ENCODE peak calls at places on chromosome 20, in nine cellular contexts. One of them, this sample, is unnamed.

GRCh38 chr20:38032585-38033329 is 499 bp downstream of the TTI1 start:
- DNase-seq in body of pancreas: peak
- DNase-seq in Caco-2: no peak
- DNase-seq in HFFc6: no peak
- DNase-seq in OCI-LY7: peak
- DNase-seq in AG10803: no peak
- DNase-seq in GM13976: no peak
- DNase-seq in mesothelial cell of epicardium: no peak
- DNase-seq in cardiac fibroblast: peak
- DNase-seq in this sample: no peak

GRCh38 chr20:40668449-40669228 is 20.4 kb downstream of the MAFB start:
- DNase-seq in body of pancreas: peak
- DNase-seq in Caco-2: peak
- DNase-seq in HFFc6: no peak
- DNase-seq in OCI-LY7: no peak
- DNase-seq in AG10803: no peak
- DNase-seq in GM13976: no peak
- DNase-seq in mesothelial cell of epicardium: no peak
- DNase-seq in cardiac fibroblast: no peak
- DNase-seq in this sample: peak

GRCh38 chr20:58161192-58161591 is 67.3 kb downstream of the ANKRD60 start:
- DNase-seq in body of pancreas: no peak
- DNase-seq in Caco-2: no peak
- DNase-seq in HFFc6: no peak
- DNase-seq in OCI-LY7: no peak
- DNase-seq in AG10803: peak
- DNase-seq in GM13976: no peak
- DNase-seq in mesothelial cell of epicardium: no peak
- DNase-seq in cardiac fibroblast: no peak
- DNase-seq in this sample: no peak

GRCh38 chr20:1204061-1204460 is 807 bp downstream of the C20orf202 start:
- DNase-seq in body of pancreas: no peak
- DNase-seq in Caco-2: no peak
- DNase-seq in HFFc6: no peak
- DNase-seq in OCI-LY7: no peak
- DNase-seq in AG10803: no peak
- DNase-seq in GM13976: no peak
- DNase-seq in mesothelial cell of epicardium: no peak
- DNase-seq in cardiac fibroblast: no peak
- DNase-seq in this sample: no peak

GRCh38 chr20:7399575-7399974 is 540.7 kb downstream of the HAO1 start:
- DNase-seq in body of pancreas: no peak
- DNase-seq in Caco-2: no peak
- DNase-seq in HFFc6: no peak
- DNase-seq in OCI-LY7: no peak
- DNase-seq in AG10803: no peak
- DNase-seq in GM13976: no peak
- DNase-seq in mesothelial cell of epicardium: no peak
- DNase-seq in cardiac fibroblast: no peak
- DNase-seq in this sample: no peak

GRCh38 chr20:45934046-45934586 is 367 bp upstream of the PCIF1 start:
- DNase-seq in body of pancreas: peak
- DNase-seq in Caco-2: no peak
- DNase-seq in HFFc6: no peak
- DNase-seq in OCI-LY7: peak
- DNase-seq in AG10803: no peak
- DNase-seq in GM13976: peak
- DNase-seq in mesothelial cell of epicardium: no peak
- DNase-seq in cardiac fibroblast: peak
- DNase-seq in this sample: peak

GRCh38 chr20:31967830-31968249 is at the start of gene XKR7:
- DNase-seq in body of pancreas: peak
- DNase-seq in Caco-2: no peak
- DNase-seq in HFFc6: no peak
- DNase-seq in OCI-LY7: no peak
- DNase-seq in AG10803: no peak
- DNase-seq in GM13976: no peak
- DNase-seq in mesothelial cell of epicardium: peak
- DNase-seq in cardiac fibroblast: no peak
- DNase-seq in this sample: no peak

GRCh38 chr20:38131588-38132121 is 33.4 kb downstream of the TGM2 start:
- DNase-seq in body of pancreas: no peak
- DNase-seq in Caco-2: peak
- DNase-seq in HFFc6: peak
- DNase-seq in OCI-LY7: no peak
- DNase-seq in AG10803: no peak
- DNase-seq in GM13976: no peak
- DNase-seq in mesothelial cell of epicardium: no peak
- DNase-seq in cardiac fibroblast: no peak
- DNase-seq in this sample: no peak

GRCh38 chr20:45469336-45470261 is at the start of gene WFDC2:
- DNase-seq in body of pancreas: peak
- DNase-seq in Caco-2: peak
- DNase-seq in HFFc6: no peak
- DNase-seq in OCI-LY7: no peak
- DNase-seq in AG10803: no peak
- DNase-seq in GM13976: no peak
- DNase-seq in mesothelial cell of epicardium: peak
- DNase-seq in cardiac fibroblast: no peak
- DNase-seq in this sample: no peak

GRCh38 chr20:34755367-34755766 is 51.2 kb downstream of the TP53INP2 start:
- DNase-seq in body of pancreas: no peak
- DNase-seq in Caco-2: no peak
- DNase-seq in HFFc6: no peak
- DNase-seq in OCI-LY7: no peak
- DNase-seq in AG10803: no peak
- DNase-seq in GM13976: peak
- DNase-seq in mesothelial cell of epicardium: no peak
- DNase-seq in cardiac fibroblast: no peak
- DNase-seq in this sample: no peak

GRCh38 chr20:15476781-15477180 is 1096.5 kb downstream of the KIF16B start:
- DNase-seq in body of pancreas: no peak
- DNase-seq in Caco-2: no peak
- DNase-seq in HFFc6: no peak
- DNase-seq in OCI-LY7: no peak
- DNase-seq in AG10803: no peak
- DNase-seq in GM13976: no peak
- DNase-seq in mesothelial cell of epicardium: no peak
- DNase-seq in cardiac fibroblast: no peak
- DNase-seq in this sample: no peak

DNA sequence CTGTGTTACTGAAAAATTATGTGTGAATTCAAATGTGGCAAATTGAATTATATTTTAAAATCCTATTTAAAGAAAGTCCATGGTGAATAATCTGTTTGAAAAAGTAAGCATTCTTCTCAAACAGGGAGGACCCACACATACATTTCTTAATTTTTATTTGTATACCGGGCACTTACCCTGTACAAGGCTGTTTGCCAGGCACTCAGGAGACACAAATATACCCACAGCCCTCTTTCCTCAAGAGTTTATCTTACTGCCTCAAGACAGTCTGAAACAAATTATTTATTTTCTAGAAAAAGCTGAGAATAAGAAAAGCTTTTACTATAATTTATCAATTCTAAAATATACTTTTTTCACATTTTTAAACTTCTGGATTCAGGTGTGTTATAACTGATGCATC is 114.4 kb downstream of the TASP1 start:
- DNase-seq in body of pancreas: no peak
- DNase-seq in Caco-2: no peak
- DNase-seq in HFFc6: no peak
- DNase-seq in OCI-LY7: no peak
- DNase-seq in AG10803: no peak
- DNase-seq in GM13976: no peak
- DNase-seq in mesothelial cell of epicardium: no peak
- DNase-seq in cardiac fibroblast: no peak
- DNase-seq in this sample: no peak
- TF ChIP-seq CTCF in body of pancreas: no peak
- TF ChIP-seq CTCF in Caco-2: no peak
- TF ChIP-seq CTCF in HFFc6: no peak
- TF ChIP-seq CTCF in OCI-LY7: no peak
- TF ChIP-seq CTCF in AG10803: no peak
- TF ChIP-seq CTCF in GM13976: no peak
- TF ChIP-seq CTCF in mesothelial cell of epicardium: no peak
- TF ChIP-seq CTCF in cardiac fibroblast: no peak
- TF ChIP-seq CTCF in this sample: no peak

DNA sequence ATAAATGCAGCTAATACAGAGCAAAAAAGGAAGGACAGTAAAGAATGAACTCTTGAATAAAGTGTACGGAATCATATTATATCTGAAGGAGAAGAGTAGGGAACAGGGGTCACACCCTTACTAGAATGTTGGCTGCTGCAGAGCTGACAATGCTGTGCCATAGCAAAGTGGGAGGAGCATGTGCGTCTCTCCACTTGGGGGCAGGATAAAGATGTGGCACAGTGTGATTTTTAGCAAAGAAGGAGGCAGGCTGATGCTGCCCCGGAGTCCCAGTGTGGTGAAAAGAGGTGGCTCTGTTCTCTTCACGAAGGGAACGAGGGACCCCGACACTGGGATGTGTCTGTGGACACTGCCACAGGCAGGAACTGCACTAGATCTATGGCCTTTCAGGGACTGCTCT is 67.5 kb downstream of the INSM1 start:
- DNase-seq in body of pancreas: no peak
- DNase-seq in Caco-2: no peak
- DNase-seq in HFFc6: no peak
- DNase-seq in OCI-LY7: no peak
- DNase-seq in AG10803: no peak
- DNase-seq in GM13976: no peak
- DNase-seq in mesothelial cell of epicardium: no peak
- DNase-seq in cardiac fibroblast: no peak
- DNase-seq in this sample: no peak
- TF ChIP-seq CTCF in body of pancreas: no peak
- TF ChIP-seq CTCF in Caco-2: no peak
- TF ChIP-seq CTCF in HFFc6: no peak
- TF ChIP-seq CTCF in OCI-LY7: peak
- TF ChIP-seq CTCF in AG10803: no peak
- TF ChIP-seq CTCF in GM13976: no peak
- TF ChIP-seq CTCF in mesothelial cell of epicardium: no peak
- TF ChIP-seq CTCF in cardiac fibroblast: no peak
- TF ChIP-seq CTCF in this sample: no peak

GRCh38 chr20:2918096-2919049 is 45.1 kb downstream of the PTPRA start:
- DNase-seq in body of pancreas: no peak
- DNase-seq in Caco-2: no peak
- DNase-seq in HFFc6: no peak
- DNase-seq in OCI-LY7: no peak
- DNase-seq in AG10803: no peak
- DNase-seq in GM13976: no peak
- DNase-seq in mesothelial cell of epicardium: no peak
- DNase-seq in cardiac fibroblast: no peak
- DNase-seq in this sample: no peak

GRCh38 chr20:2917266-2917665 is 44.0 kb downstream of the PTPRA start:
- DNase-seq in body of pancreas: no peak
- DNase-seq in Caco-2: no peak
- DNase-seq in HFFc6: no peak
- DNase-seq in OCI-LY7: no peak
- DNase-seq in AG10803: no peak
- DNase-seq in GM13976: no peak
- DNase-seq in mesothelial cell of epicardium: no peak
- DNase-seq in cardiac fibroblast: no peak
- DNase-seq in this sample: no peak

GRCh38 chr20:2911200-2911599 is 37.9 kb downstream of the PTPRA start:
- DNase-seq in body of pancreas: no peak
- DNase-seq in Caco-2: no peak
- DNase-seq in HFFc6: no peak
- DNase-seq in OCI-LY7: no peak
- DNase-seq in AG10803: no peak
- DNase-seq in GM13976: no peak
- DNase-seq in mesothelial cell of epicardium: no peak
- DNase-seq in cardiac fibroblast: no peak
- DNase-seq in this sample: no peak

GRCh38 chr20:2909953-2910352 is 36.7 kb downstream of the PTPRA start:
- DNase-seq in body of pancreas: no peak
- DNase-seq in Caco-2: no peak
- DNase-seq in HFFc6: no peak
- DNase-seq in OCI-LY7: no peak
- DNase-seq in AG10803: no peak
- DNase-seq in GM13976: no peak
- DNase-seq in mesothelial cell of epicardium: no peak
- DNase-seq in cardiac fibroblast: no peak
- DNase-seq in this sample: no peak

DNA sequence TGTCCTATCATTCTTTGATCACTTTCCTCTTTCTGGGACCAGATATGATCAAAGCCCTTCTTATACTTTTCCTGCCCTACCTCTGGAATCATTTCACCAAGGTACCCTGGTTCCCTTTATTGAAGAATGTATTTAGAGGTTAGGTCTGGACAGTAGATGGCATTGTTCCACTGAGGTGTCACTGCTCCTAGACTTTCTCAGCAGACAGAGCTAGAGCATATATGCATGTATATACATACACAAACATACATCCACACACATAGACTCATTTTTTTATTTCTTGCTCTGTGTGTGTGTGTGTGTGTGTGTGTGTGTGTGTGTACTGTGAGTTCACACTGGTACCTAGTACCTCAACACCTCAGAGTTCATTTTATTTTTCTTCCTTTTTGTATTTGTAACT is 40.9 kb downstream of the PTPRA start:
- DNase-seq in body of pancreas: no peak
- DNase-seq in Caco-2: peak
- DNase-seq in HFFc6: no peak
- DNase-seq in OCI-LY7: peak
- DNase-seq in AG10803: no peak
- DNase-seq in GM13976: no peak
- DNase-seq in mesothelial cell of epicardium: no peak
- DNase-seq in cardiac fibroblast: peak
- DNase-seq in this sample: peak
- TF ChIP-seq CTCF in body of pancreas: no peak
- TF ChIP-seq CTCF in Caco-2: peak
- TF ChIP-seq CTCF in HFFc6: peak
- TF ChIP-seq CTCF in OCI-LY7: peak
- TF ChIP-seq CTCF in AG10803: no peak
- TF ChIP-seq CTCF in GM13976: peak
- TF ChIP-seq CTCF in mesothelial cell of epicardium: no peak
- TF ChIP-seq CTCF in cardiac fibroblast: peak
- TF ChIP-seq CTCF in this sample: peak

DNA sequence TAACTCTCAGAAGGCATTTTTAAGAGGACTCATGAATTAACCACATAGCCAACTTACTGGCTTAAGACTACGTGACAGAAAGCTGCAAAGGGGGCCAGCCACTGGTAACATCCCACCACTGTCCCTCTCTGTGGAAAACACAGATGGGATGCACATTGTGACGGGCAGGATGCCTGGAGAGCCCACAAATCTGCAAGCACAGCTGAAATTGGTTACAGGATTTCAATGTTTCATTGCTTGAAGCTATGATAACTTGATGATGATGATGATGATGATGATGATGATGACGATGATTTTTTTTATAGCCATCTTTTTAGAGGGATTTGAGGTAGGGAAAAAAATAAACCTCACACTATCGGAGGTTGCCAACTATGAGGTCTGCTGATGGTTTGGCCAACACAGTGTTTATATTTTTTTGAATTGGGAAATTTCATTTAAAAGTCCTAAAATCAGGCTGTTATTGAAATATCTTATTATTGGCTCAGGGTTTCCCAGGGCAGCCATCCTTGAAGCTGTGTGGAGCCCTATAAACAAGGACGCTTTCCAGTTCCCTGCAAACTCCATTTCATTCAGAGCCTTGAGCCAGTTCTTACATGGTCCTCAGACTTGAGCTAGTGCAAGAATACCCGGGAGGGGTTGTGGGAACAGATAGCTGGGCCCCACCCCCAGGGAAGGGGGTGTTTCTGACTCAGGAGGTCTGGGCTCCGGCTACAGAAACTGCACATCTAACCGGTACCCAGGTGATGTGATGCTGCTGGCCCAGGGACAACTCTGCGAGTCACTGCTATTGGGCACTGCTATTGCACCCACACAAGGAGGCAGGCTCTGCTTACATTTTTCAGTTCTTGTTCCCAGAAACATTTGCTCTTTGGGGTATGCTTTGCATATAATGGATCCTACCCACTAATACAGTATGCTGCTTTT is 27.1 kb downstream of the BCAS1 start:
- DNase-seq in body of pancreas: no peak
- DNase-seq in Caco-2: no peak
- DNase-seq in HFFc6: no peak
- DNase-seq in OCI-LY7: no peak
- DNase-seq in AG10803: peak
- DNase-seq in GM13976: no peak
- DNase-seq in mesothelial cell of epicardium: no peak
- DNase-seq in cardiac fibroblast: no peak
- DNase-seq in this sample: no peak
- TF ChIP-seq CTCF in body of pancreas: no peak
- TF ChIP-seq CTCF in Caco-2: no peak
- TF ChIP-seq CTCF in HFFc6: no peak
- TF ChIP-seq CTCF in OCI-LY7: no peak
- TF ChIP-seq CTCF in AG10803: no peak
- TF ChIP-seq CTCF in GM13976: no peak
- TF ChIP-seq CTCF in mesothelial cell of epicardium: no peak
- TF ChIP-seq CTCF in cardiac fibroblast: no peak
- TF ChIP-seq CTCF in this sample: no peak

This sample was measured in astrocyte of the spinal cord.